ENCODE peak calls at places on chromosomes 6 and 20, in six cellular contexts. E is HuH-7.5, K is astrocyte, R is cardiac fibroblast, I is GM03348, F is skeletal muscle cell. M is an unnamed sample.

GRCh38 chr6:139313229-139313628 is 21.4 kb upstream of the TXLNB start:
- DNase-seq in R (no peak), F (no peak), E (no peak), I (no peak), K (no peak), M (no peak)

GRCh38 chr6:91434135-91434534 is 847.3 kb upstream of the MAP3K7 start:
- DNase-seq in K (no peak), I (no peak), F (no peak), R (no peak), E (no peak), M (no peak)

GRCh38 chr20:21511850-21512633 is 1.8 kb downstream of the NKX2-2 start:
- DNase-seq in F (no peak), I (no peak), E (peak; percentile 61), K (no peak), R (no peak), M (no peak)

GRCh38 chr20:41249371-41249770 is 68.2 kb downstream of the ZHX3 start:
- DNase-seq in F (peak; percentile 88), E (no peak), I (peak; percentile 82), R (peak; percentile 94), K (peak; percentile 88), M (peak; percentile 82)

GRCh38 chr6:15184441-15184861 is 61.4 kb upstream of the JARID2 start:
- DNase-seq in E (no peak), F (no peak), K (no peak), I (no peak), R (no peak), M (no peak)

GRCh38 chr6:43779864-43780260 is 9.9 kb downstream of the VEGFA start:
- DNase-seq in E (no peak), F (no peak), I (no peak), K (no peak), R (peak; percentile 29), M (no peak)

GRCh38 chr6:159043986-159044385 is 805 bp downstream of the TAGAP start:
- DNase-seq in I (no peak), R (no peak), F (no peak), E (no peak), K (no peak), M (no peak)

GRCh38 chr20:52152416-52152815 is 39.2 kb downstream of the ZFP64 start:
- DNase-seq in E (no peak), R (no peak), F (no peak), I (no peak), K (no peak), M (no peak)

GRCh38 chr6:70527071-70527737 is 39.5 kb upstream of the SDHAF4 start:
- DNase-seq in K (peak; percentile 31), I (no peak), F (peak; percentile 12), E (no peak), R (peak; percentile 65), M (no peak)

GRCh38 chr6:72757048-72757447 is 135.2 kb downstream of the KCNQ5 start:
- DNase-seq in I (no peak), E (no peak), R (no peak), K (no peak), F (no peak), M (no peak)

GRCh38 chr20:24993337-24994185 is 1.0 kb upstream of the APMAP start:
- DNase-seq in K (peak; percentile 18), F (no peak), E (no peak), R (peak; percentile 69), I (peak; percentile 59), M (peak; percentile 56)

GRCh38 chr20:44279228-44279627 is 31.8 kb downstream of the FITM2 start:
- DNase-seq in E (no peak), R (peak; percentile 53), K (peak; percentile 91), F (peak; percentile 43), I (peak; percentile 73), M (peak; percentile 25)

GRCh38 chr20:40588891-40589290 is 100.1 kb downstream of the MAFB start:
- DNase-seq in F (no peak), R (no peak), I (no peak), K (no peak), E (no peak), M (no peak)

GRCh38 chr20:49894073-49894470 is 21.3 kb downstream of the SPATA2 start:
- DNase-seq in E (no peak), F (no peak), I (no peak), K (no peak), R (no peak), M (no peak)

GRCh38 chr6:38417521-38417920 is 222.2 kb downstream of the BTBD9 start:
- DNase-seq in I (no peak), R (no peak), F (no peak), K (no peak), E (no peak), M (no peak)

M was measured in HFFc6.